ENCODE peak calls at places on chromosomes 12 and 14, in nine cellular contexts. One of them, this sample, is unnamed.

GRCh38 chr14:103930051-103930604 is 1.9 kb downstream of the TDRD9 start:
- DNase-seq in non-pigmented ciliary epithelial cell: no peak
- DNase-seq in astrocyte of the spinal cord: no peak
- DNase-seq in NCI-H446: no peak
- DNase-seq in psoas muscle: no peak
- DNase-seq in cardiac fibroblast: no peak
- DNase-seq in GM23338: no peak
- DNase-seq in NCI-H1436: no peak
- DNase-seq in pulmonary artery endothelial cell: no peak
- DNase-seq in this sample: no peak

GRCh38 chr12:3432176-3432742 is 58.7 kb upstream of the PRMT8 start:
- DNase-seq in cardiac fibroblast: no peak
- DNase-seq in pulmonary artery endothelial cell: no peak
- DNase-seq in GM23338: peak; percentile 67
- DNase-seq in NCI-H446: no peak
- DNase-seq in NCI-H1436: no peak
- DNase-seq in astrocyte of the spinal cord: no peak
- DNase-seq in non-pigmented ciliary epithelial cell: no peak
- DNase-seq in psoas muscle: no peak
- DNase-seq in this sample: no peak

GRCh38 chr12:67617619-67618018 is 30.9 kb upstream of the DYRK2 start:
- DNase-seq in cardiac fibroblast: no peak
- DNase-seq in astrocyte of the spinal cord: no peak
- DNase-seq in psoas muscle: no peak
- DNase-seq in NCI-H446: no peak
- DNase-seq in NCI-H1436: no peak
- DNase-seq in GM23338: peak; percentile 25
- DNase-seq in pulmonary artery endothelial cell: no peak
- DNase-seq in non-pigmented ciliary epithelial cell: no peak
- DNase-seq in this sample: no peak

GRCh38 chr14:75205586-75205985 is 29.2 kb upstream of the TMED10 start:
- DNase-seq in NCI-H446: no peak
- DNase-seq in pulmonary artery endothelial cell: peak; percentile 58
- DNase-seq in cardiac fibroblast: peak; percentile 63
- DNase-seq in GM23338: no peak
- DNase-seq in psoas muscle: no peak
- DNase-seq in NCI-H1436: no peak
- DNase-seq in astrocyte of the spinal cord: peak; percentile 45
- DNase-seq in non-pigmented ciliary epithelial cell: no peak
- DNase-seq in this sample: no peak

GRCh38 chr12:66984962-66985361 is 284.2 kb upstream of the CAND1 start:
- DNase-seq in cardiac fibroblast: no peak
- DNase-seq in NCI-H446: peak; percentile 30
- DNase-seq in astrocyte of the spinal cord: peak; percentile 46
- DNase-seq in non-pigmented ciliary epithelial cell: no peak
- DNase-seq in GM23338: no peak
- DNase-seq in NCI-H1436: no peak
- DNase-seq in psoas muscle: no peak
- DNase-seq in pulmonary artery endothelial cell: no peak
- DNase-seq in this sample: peak; percentile 31

GRCh38 chr12:106918746-106919145 is 37.0 kb upstream of the TMEM263 start:
- DNase-seq in NCI-H446: peak; percentile 39
- DNase-seq in psoas muscle: no peak
- DNase-seq in pulmonary artery endothelial cell: no peak
- DNase-seq in cardiac fibroblast: peak; percentile 29
- DNase-seq in astrocyte of the spinal cord: peak; percentile 21
- DNase-seq in NCI-H1436: peak; percentile 49
- DNase-seq in non-pigmented ciliary epithelial cell: no peak
- DNase-seq in GM23338: peak; percentile 88
- DNase-seq in this sample: peak; percentile 12

GRCh38 chr12:110246690-110247339 is 34.2 kb upstream of the ATP2A2 start:
- DNase-seq in GM23338: no peak
- DNase-seq in NCI-H446: no peak
- DNase-seq in psoas muscle: no peak
- DNase-seq in pulmonary artery endothelial cell: no peak
- DNase-seq in NCI-H1436: no peak
- DNase-seq in astrocyte of the spinal cord: no peak
- DNase-seq in non-pigmented ciliary epithelial cell: no peak
- DNase-seq in cardiac fibroblast: no peak
- DNase-seq in this sample: no peak

GRCh38 chr14:92680781-92681650 is 67.4 kb downstream of the LGMN start:
- DNase-seq in NCI-H446: peak; percentile 83
- DNase-seq in astrocyte of the spinal cord: peak; percentile 77
- DNase-seq in psoas muscle: peak; percentile 77
- DNase-seq in pulmonary artery endothelial cell: peak; percentile 33
- DNase-seq in NCI-H1436: no peak
- DNase-seq in cardiac fibroblast: peak; percentile 83
- DNase-seq in GM23338: peak; percentile 84
- DNase-seq in non-pigmented ciliary epithelial cell: no peak
- DNase-seq in this sample: peak; percentile 61

GRCh38 chr14:99040711-99041110 is 231.3 kb downstream of the BCL11B start:
- DNase-seq in NCI-H1436: no peak
- DNase-seq in cardiac fibroblast: no peak
- DNase-seq in non-pigmented ciliary epithelial cell: no peak
- DNase-seq in pulmonary artery endothelial cell: no peak
- DNase-seq in GM23338: no peak
- DNase-seq in NCI-H446: no peak
- DNase-seq in psoas muscle: no peak
- DNase-seq in astrocyte of the spinal cord: no peak
- DNase-seq in this sample: no peak

GRCh38 chr12:104055686-104056388 is 5.8 kb upstream of the GLT8D2 start:
- DNase-seq in NCI-H1436: no peak
- DNase-seq in GM23338: no peak
- DNase-seq in pulmonary artery endothelial cell: peak; percentile 60
- DNase-seq in astrocyte of the spinal cord: peak; percentile 24
- DNase-seq in NCI-H446: peak; percentile 98
- DNase-seq in cardiac fibroblast: peak; percentile 90
- DNase-seq in psoas muscle: peak; percentile 55
- DNase-seq in non-pigmented ciliary epithelial cell: no peak
- DNase-seq in this sample: no peak

GRCh38 chr12:49903700-49904423 is at the start of gene FAIM2:
- DNase-seq in NCI-H1436: peak; percentile 63
- DNase-seq in NCI-H446: no peak
- DNase-seq in cardiac fibroblast: peak; percentile 86
- DNase-seq in GM23338: peak; percentile 64
- DNase-seq in psoas muscle: peak; percentile 71
- DNase-seq in non-pigmented ciliary epithelial cell: no peak
- DNase-seq in astrocyte of the spinal cord: peak; percentile 28
- DNase-seq in pulmonary artery endothelial cell: no peak
- DNase-seq in this sample: no peak

GRCh38 chr14:99520571-99521081 is 39.4 kb downstream of the CCNK start:
- DNase-seq in astrocyte of the spinal cord: no peak
- DNase-seq in GM23338: no peak
- DNase-seq in pulmonary artery endothelial cell: no peak
- DNase-seq in psoas muscle: peak; percentile 39
- DNase-seq in NCI-H1436: no peak
- DNase-seq in NCI-H446: no peak
- DNase-seq in non-pigmented ciliary epithelial cell: no peak
- DNase-seq in cardiac fibroblast: no peak
- DNase-seq in this sample: no peak

GRCh38 chr14:71320107-71320733 is 413.0 kb downstream of the PCNX1 start:
- DNase-seq in non-pigmented ciliary epithelial cell: peak; percentile 95
- DNase-seq in psoas muscle: peak; percentile 98
- DNase-seq in pulmonary artery endothelial cell: peak; percentile 94
- DNase-seq in astrocyte of the spinal cord: peak; percentile 99
- DNase-seq in NCI-H446: peak; percentile 99
- DNase-seq in GM23338: peak; percentile 99
- DNase-seq in cardiac fibroblast: peak; percentile 100
- DNase-seq in NCI-H1436: peak; percentile 98
- DNase-seq in this sample: peak; percentile 97

GRCh38 chr14:32509632-32510187 is 180.6 kb downstream of the AKAP6 start:
- DNase-seq in cardiac fibroblast: peak; percentile 98
- DNase-seq in GM23338: no peak
- DNase-seq in pulmonary artery endothelial cell: peak; percentile 93
- DNase-seq in NCI-H1436: no peak
- DNase-seq in NCI-H446: no peak
- DNase-seq in psoas muscle: peak; percentile 82
- DNase-seq in astrocyte of the spinal cord: peak; percentile 99
- DNase-seq in non-pigmented ciliary epithelial cell: peak; percentile 95
- DNase-seq in this sample: peak; percentile 95

GRCh38 chr14:52268191-52269061 is 928 bp downstream of the PTGDR start:
- DNase-seq in psoas muscle: no peak
- DNase-seq in pulmonary artery endothelial cell: no peak
- DNase-seq in GM23338: peak; percentile 61
- DNase-seq in cardiac fibroblast: peak; percentile 29
- DNase-seq in NCI-H446: no peak
- DNase-seq in non-pigmented ciliary epithelial cell: no peak
- DNase-seq in NCI-H1436: no peak
- DNase-seq in astrocyte of the spinal cord: peak; percentile 34
- DNase-seq in this sample: no peak

GRCh38 chr14:91919814-91920213 is 27.7 kb downstream of the FBLN5 start:
- DNase-seq in GM23338: no peak
- DNase-seq in cardiac fibroblast: peak; percentile 74
- DNase-seq in astrocyte of the spinal cord: no peak
- DNase-seq in NCI-H446: no peak
- DNase-seq in NCI-H1436: no peak
- DNase-seq in non-pigmented ciliary epithelial cell: no peak
- DNase-seq in pulmonary artery endothelial cell: no peak
- DNase-seq in psoas muscle: peak; percentile 76
- DNase-seq in this sample: no peak

GRCh38 chr14:81147140-81147897 is 73.4 kb downstream of the GTF2A1 start:
- DNase-seq in pulmonary artery endothelial cell: no peak
- DNase-seq in NCI-H1436: no peak
- DNase-seq in cardiac fibroblast: no peak
- DNase-seq in psoas muscle: no peak
- DNase-seq in NCI-H446: no peak
- DNase-seq in GM23338: no peak
- DNase-seq in astrocyte of the spinal cord: no peak
- DNase-seq in non-pigmented ciliary epithelial cell: no peak
- DNase-seq in this sample: no peak

GRCh38 chr14:64717870-64718269 is 13.6 kb downstream of the PLEKHG3 start:
- DNase-seq in psoas muscle: no peak
- DNase-seq in non-pigmented ciliary epithelial cell: no peak
- DNase-seq in pulmonary artery endothelial cell: no peak
- DNase-seq in GM23338: no peak
- DNase-seq in NCI-H446: peak; percentile 59
- DNase-seq in NCI-H1436: no peak
- DNase-seq in cardiac fibroblast: no peak
- DNase-seq in astrocyte of the spinal cord: no peak
- DNase-seq in this sample: no peak

GRCh38 chr14:67487937-67488893 is at the start of gene TMEM229B:
- DNase-seq in pulmonary artery endothelial cell: no peak
- DNase-seq in cardiac fibroblast: no peak
- DNase-seq in psoas muscle: no peak
- DNase-seq in non-pigmented ciliary epithelial cell: no peak
- DNase-seq in GM23338: no peak
- DNase-seq in NCI-H1436: no peak
- DNase-seq in NCI-H446: no peak
- DNase-seq in astrocyte of the spinal cord: peak; percentile 17
- DNase-seq in this sample: no peak

GRCh38 chr12:28242888-28243633 is 52.8 kb downstream of the CCDC91 start:
- DNase-seq in astrocyte of the spinal cord: peak; percentile 10
- DNase-seq in GM23338: no peak
- DNase-seq in non-pigmented ciliary epithelial cell: no peak
- DNase-seq in cardiac fibroblast: peak; percentile 25
- DNase-seq in pulmonary artery endothelial cell: no peak
- DNase-seq in NCI-H446: no peak
- DNase-seq in psoas muscle: no peak
- DNase-seq in NCI-H1436: no peak
- DNase-seq in this sample: no peak

GRCh38 chr14:58426819-58427288 is 477 bp downstream of the TIMM9 start:
- DNase-seq in GM23338: peak; percentile 80
- DNase-seq in NCI-H446: peak; percentile 79
- DNase-seq in NCI-H1436: peak; percentile 43
- DNase-seq in pulmonary artery endothelial cell: no peak
- DNase-seq in psoas muscle: peak; percentile 83
- DNase-seq in non-pigmented ciliary epithelial cell: peak; percentile 17
- DNase-seq in cardiac fibroblast: peak; percentile 80
- DNase-seq in astrocyte of the spinal cord: no peak
- DNase-seq in this sample: peak; percentile 34

GRCh38 chr12:91974541-91974940 is 171.1 kb downstream of the BTG1 start:
- DNase-seq in non-pigmented ciliary epithelial cell: peak; percentile 47
- DNase-seq in NCI-H446: no peak
- DNase-seq in cardiac fibroblast: no peak
- DNase-seq in astrocyte of the spinal cord: no peak
- DNase-seq in GM23338: no peak
- DNase-seq in pulmonary artery endothelial cell: no peak
- DNase-seq in NCI-H1436: no peak
- DNase-seq in psoas muscle: no peak
- DNase-seq in this sample: no peak

GRCh38 chr12:93173178-93173957 is 204.4 kb upstream of the NUDT4 start:
- DNase-seq in GM23338: no peak
- DNase-seq in NCI-H446: peak; percentile 91
- DNase-seq in non-pigmented ciliary epithelial cell: no peak
- DNase-seq in astrocyte of the spinal cord: peak; percentile 42
- DNase-seq in cardiac fibroblast: peak; percentile 71
- DNase-seq in pulmonary artery endothelial cell: no peak
- DNase-seq in psoas muscle: no peak
- DNase-seq in NCI-H1436: peak; percentile 36
- DNase-seq in this sample: no peak

GRCh38 chr12:44076892-44077291 is 241.0 kb downstream of the TMEM117 start:
- DNase-seq in non-pigmented ciliary epithelial cell: no peak
- DNase-seq in NCI-H446: peak; percentile 56
- DNase-seq in GM23338: no peak
- DNase-seq in astrocyte of the spinal cord: no peak
- DNase-seq in pulmonary artery endothelial cell: no peak
- DNase-seq in NCI-H1436: no peak
- DNase-seq in cardiac fibroblast: no peak
- DNase-seq in psoas muscle: no peak
- DNase-seq in this sample: no peak

GRCh38 chr14:74140374-74140850 is 55.7 kb downstream of the LIN52 start:
- DNase-seq in pulmonary artery endothelial cell: no peak
- DNase-seq in NCI-H446: no peak
- DNase-seq in non-pigmented ciliary epithelial cell: no peak
- DNase-seq in cardiac fibroblast: peak; percentile 38
- DNase-seq in GM23338: peak; percentile 29
- DNase-seq in psoas muscle: peak; percentile 89
- DNase-seq in NCI-H1436: peak; percentile 92
- DNase-seq in astrocyte of the spinal cord: no peak
- DNase-seq in this sample: no peak

GRCh38 chr12:50715174-50715573 is 48.7 kb upstream of the ATF1 start:
- DNase-seq in psoas muscle: no peak
- DNase-seq in astrocyte of the spinal cord: no peak
- DNase-seq in NCI-H1436: no peak
- DNase-seq in NCI-H446: no peak
- DNase-seq in pulmonary artery endothelial cell: no peak
- DNase-seq in GM23338: no peak
- DNase-seq in non-pigmented ciliary epithelial cell: no peak
- DNase-seq in cardiac fibroblast: peak; percentile 27
- DNase-seq in this sample: no peak

GRCh38 chr12:49342914-49343731 is 3.6 kb upstream of the DNAJC22 start:
- DNase-seq in GM23338: peak; percentile 46
- DNase-seq in NCI-H446: no peak
- DNase-seq in pulmonary artery endothelial cell: no peak
- DNase-seq in astrocyte of the spinal cord: no peak
- DNase-seq in psoas muscle: no peak
- DNase-seq in cardiac fibroblast: no peak
- DNase-seq in non-pigmented ciliary epithelial cell: no peak
- DNase-seq in NCI-H1436: no peak
- DNase-seq in this sample: no peak

GRCh38 chr12:11755311-11755930 is 105.9 kb downstream of the ETV6 start:
- DNase-seq in non-pigmented ciliary epithelial cell: no peak
- DNase-seq in GM23338: no peak
- DNase-seq in cardiac fibroblast: peak; percentile 45
- DNase-seq in psoas muscle: no peak
- DNase-seq in NCI-H446: no peak
- DNase-seq in NCI-H1436: no peak
- DNase-seq in pulmonary artery endothelial cell: no peak
- DNase-seq in astrocyte of the spinal cord: peak; percentile 32
- DNase-seq in this sample: no peak

GRCh38 chr12:93137656-93138612 is 208.8 kb upstream of the EEA1 start:
- DNase-seq in non-pigmented ciliary epithelial cell: peak; percentile 49
- DNase-seq in NCI-H1436: no peak
- DNase-seq in cardiac fibroblast: peak; percentile 54
- DNase-seq in psoas muscle: no peak
- DNase-seq in astrocyte of the spinal cord: peak; percentile 73
- DNase-seq in GM23338: no peak
- DNase-seq in pulmonary artery endothelial cell: no peak
- DNase-seq in NCI-H446: no peak
- DNase-seq in this sample: no peak

GRCh38 chr12:7787574-7788315 is 1.5 kb upstream of the NANOG start:
- DNase-seq in psoas muscle: no peak
- DNase-seq in cardiac fibroblast: peak; percentile 22
- DNase-seq in pulmonary artery endothelial cell: no peak
- DNase-seq in NCI-H1436: no peak
- DNase-seq in GM23338: peak; percentile 83
- DNase-seq in NCI-H446: no peak
- DNase-seq in astrocyte of the spinal cord: no peak
- DNase-seq in non-pigmented ciliary epithelial cell: no peak
- DNase-seq in this sample: no peak

GRCh38 chr12:100267603-100268281 is 765 bp downstream of the SCYL2 start:
- DNase-seq in NCI-H1436: no peak
- DNase-seq in GM23338: peak; percentile 39
- DNase-seq in psoas muscle: no peak
- DNase-seq in NCI-H446: no peak
- DNase-seq in pulmonary artery endothelial cell: no peak
- DNase-seq in non-pigmented ciliary epithelial cell: no peak
- DNase-seq in cardiac fibroblast: peak; percentile 51
- DNase-seq in astrocyte of the spinal cord: peak; percentile 43
- DNase-seq in this sample: no peak